ENCODE peak calls at places on chromosomes 12 and 14, in nine cellular contexts. I, Y, D, U, H, V, Q, C and B are unnamed samples.

GRCh38 chr12:20368653-20369163 is 371 bp downstream of the PDE3A start:
- DNase-seq in I (peak), Y (no peak), D (peak), U (no peak), H (no peak), V (no peak), Q (no peak), C (peak), B (no peak)

GRCh38 chr14:49303952-49304516 is 282.1 kb downstream of the RPS29 start:
- DNase-seq in I (peak), Y (no peak), D (peak), U (no peak), H (no peak), V (no peak), Q (no peak), C (no peak), B (no peak)

GRCh38 chr14:100532916-100533630 is 54.1 kb downstream of the BEGAIN start:
- DNase-seq in I (no peak), Y (no peak), D (peak), U (peak), H (no peak), V (no peak), Q (no peak), C (peak), B (no peak)

GRCh38 chr12:47407730-47408129 is 298.1 kb downstream of the RPAP3 start:
- DNase-seq in I (no peak), Y (no peak), D (no peak), U (no peak), H (no peak), V (no peak), Q (no peak), C (no peak), B (no peak)

GRCh38 chr12:120709976-120710804 is at the start of gene UNC119B:
- DNase-seq in I (peak), Y (no peak), D (peak), U (peak), H (no peak), V (no peak), Q (peak), C (peak), B (peak)

GRCh38 chr14:59918824-59919581 is 941 bp upstream of the LRRC9 start:
- DNase-seq in I (peak), Y (no peak), D (peak), U (no peak), H (no peak), V (no peak), Q (peak), C (peak), B (no peak)

GRCh38 chr12:26026713-26027112 is 68.2 kb downstream of the RASSF8 start:
- DNase-seq in I (no peak), Y (no peak), D (no peak), U (no peak), H (no peak), V (no peak), Q (no peak), C (no peak), B (no peak)

GRCh38 chr12:116040412-116040811 is 237.1 kb downstream of the MED13L start:
- DNase-seq in I (no peak), Y (no peak), D (peak), U (no peak), H (no peak), V (no peak), Q (no peak), C (no peak), B (no peak)

GRCh38 chr12:48001426-48002178 is 2.7 kb downstream of the COL2A1 start:
- DNase-seq in I (peak), Y (no peak), D (peak), U (no peak), H (no peak), V (no peak), Q (no peak), C (peak), B (no peak)

GRCh38 chr12:103257763-103258162 is 238.0 kb downstream of the C12orf42 start:
- DNase-seq in I (no peak), Y (no peak), D (no peak), U (no peak), H (no peak), V (no peak), Q (no peak), C (no peak), B (no peak)